ENCODE peak calls at places on chromosome 18, in ten cellular contexts. K, S, V, E, M, D, I, Z, F and Y are unnamed samples.
A peak's percentile ranks its signal among the peaks of the same experiment; 100 is the strongest.

GRCh38 chr18:9661564-9661963 is 46.5 kb upstream of the RAB31 start:
- DNase-seq in S (no peak), I (no peak), F (no peak), V (peak; percentile 48), K (no peak), Z (peak; percentile 30), E (no peak), M (no peak), D (no peak), Y (peak; percentile 51)

GRCh38 chr18:37471619-37472018 is 94.0 kb downstream of the CELF4 start:
- DNase-seq in D (no peak), K (no peak), M (no peak), V (no peak), E (no peak), F (no peak), S (no peak), I (no peak), Z (no peak), Y (no peak)

GRCh38 chr18:12296087-12296403 is 12.0 kb upstream of the TUBB6 start:
- DNase-seq in E (no peak), V (peak; percentile 49), D (peak; percentile 71), M (peak; percentile 67), Z (no peak), I (no peak), S (peak; percentile 22), F (no peak), K (no peak), Y (peak; percentile 56)

GRCh38 chr18:13587937-13588336 is 138.4 kb downstream of the FAM210A start:
- DNase-seq in V (no peak), Z (no peak), D (peak; percentile 16), E (no peak), S (no peak), M (no peak), K (no peak), F (no peak), I (no peak), Y (no peak)

GRCh38 chr18:49764032-49764431 is 49.3 kb downstream of the ACAA2 start:
- DNase-seq in M (no peak), K (no peak), E (peak; percentile 68), F (no peak), I (no peak), D (no peak), V (peak; percentile 49), S (peak; percentile 43), Z (no peak), Y (peak; percentile 7)

GRCh38 chr18:44098551-44099098 is 582.1 kb upstream of the SETBP1 start:
- DNase-seq in K (peak; percentile 66), I (no peak), Z (peak; percentile 62), V (peak; percentile 72), S (peak; percentile 55), E (peak; percentile 56), M (peak; percentile 18), D (peak; percentile 29), F (no peak), Y (peak; percentile 45)

GRCh38 chr18:63604791-63605567 is 17.8 kb downstream of the SERPINB13 start:
- DNase-seq in E (no peak), K (no peak), M (peak; percentile 32), S (peak; percentile 86), V (peak; percentile 12), F (no peak), Z (no peak), D (no peak), I (no peak), Y (peak; percentile 27)

GRCh38 chr18:5073026-5073944 is 123.8 kb downstream of the AKAIN1 start:
- DNase-seq in K (no peak), E (peak; percentile 51), I (no peak), D (peak; percentile 14), F (no peak), M (no peak), V (peak; percentile 15), Z (peak; percentile 33), S (peak; percentile 42), Y (peak; percentile 29)

GRCh38 chr18:54740146-54740844 is 88.0 kb upstream of the RAB27B start:
- DNase-seq in V (peak; percentile 85), D (peak; percentile 59), S (no peak), M (peak; percentile 33), F (no peak), E (peak; percentile 66), K (no peak), I (no peak), Z (no peak), Y (peak; percentile 82)

GRCh38 chr18:59026831-59027410 is 112.8 kb upstream of the SEC11C start:
- DNase-seq in S (no peak), V (no peak), D (no peak), M (no peak), I (no peak), K (no peak), Z (no peak), F (no peak), E (no peak), Y (no peak)

GRCh38 chr18:69400253-69400975 is at the start of gene DOK6:
- DNase-seq in E (peak; percentile 77), D (peak; percentile 9), V (peak; percentile 73), Z (peak; percentile 81), S (peak; percentile 66), K (no peak), I (no peak), M (peak; percentile 43), F (peak; percentile 48), Y (peak; percentile 63)

GRCh38 chr18:26215247-26215970 is 10.8 kb upstream of the TAF4B start:
- DNase-seq in K (no peak), S (no peak), M (no peak), D (no peak), V (no peak), E (no peak), Z (no peak), I (peak; percentile 22), F (no peak), Y (no peak)

GRCh38 chr18:23191952-23192662 is 56.8 kb downstream of the CABLES1 start:
- DNase-seq in Z (no peak), D (peak; percentile 87), I (no peak), E (peak; percentile 93), F (peak; percentile 67), M (peak; percentile 33), S (peak; percentile 75), V (peak; percentile 81), K (no peak), Y (peak; percentile 70)

GRCh38 chr18:32576296-32576916 is 105.7 kb upstream of the GAREM1 start:
- DNase-seq in M (no peak), I (no peak), F (peak; percentile 27), D (no peak), V (peak; percentile 30), Z (peak; percentile 27), K (no peak), S (peak; percentile 39), E (peak; percentile 36), Y (peak; percentile 13)

GRCh38 chr18:31679133-31679731 is 5.1 kb downstream of the B4GALT6 start:
- DNase-seq in M (peak; percentile 9), F (no peak), K (no peak), S (peak; percentile 77), V (peak; percentile 92), I (no peak), E (peak; percentile 82), Z (no peak), D (peak; percentile 24), Y (peak; percentile 91)

GRCh38 chr18:45370190-45371010 is 244.9 kb upstream of the SLC14A2 start:
- DNase-seq in Z (no peak), K (no peak), D (peak; percentile 39), M (no peak), F (no peak), S (no peak), V (peak; percentile 3), I (no peak), E (peak; percentile 43), Y (peak; percentile 70)

GRCh38 chr18:50861617-50862016 is 17.3 kb upstream of the ME2 start:
- DNase-seq in S (no peak), K (no peak), D (no peak), E (no peak), F (no peak), V (no peak), I (no peak), Z (no peak), M (no peak), Y (no peak)

GRCh38 chr18:60232541-60232940 is 140.0 kb downstream of the MC4R start:
- DNase-seq in D (no peak), S (peak; percentile 81), K (no peak), M (peak; percentile 2), E (peak; percentile 50), I (no peak), Z (no peak), V (peak; percentile 65), F (no peak), Y (peak; percentile 3)

GRCh38 chr18:5464241-5464640 is 79.6 kb downstream of the EPB41L3 start:
- DNase-seq in M (no peak), Z (no peak), D (no peak), I (no peak), F (no peak), K (no peak), S (peak; percentile 37), E (peak; percentile 8), V (no peak), Y (peak; percentile 42)

GRCh38 chr18:9741461-9741820 is 33.3 kb downstream of the RAB31 start:
- DNase-seq in S (no peak), M (no peak), V (no peak), D (no peak), E (no peak), I (no peak), F (no peak), Z (no peak), K (no peak), Y (no peak)

GRCh38 chr18:3710712-3711269 is 260.8 kb downstream of the TGIF1 start:
- DNase-seq in K (peak; percentile 90), I (no peak), V (no peak), S (peak; percentile 81), F (no peak), E (no peak), Z (no peak), M (peak; percentile 22), D (peak; percentile 88), Y (no peak)

GRCh38 chr18:26543368-26543767 is 5.0 kb downstream of the KCTD1 start:
- DNase-seq in I (no peak), K (no peak), S (peak; percentile 66), M (no peak), V (no peak), E (no peak), D (no peak), F (no peak), Z (no peak), Y (no peak)

GRCh38 chr18:37493352-37493935 is 72.2 kb downstream of the CELF4 start:
- DNase-seq in E (no peak), I (no peak), D (no peak), F (no peak), Z (peak; percentile 45), V (no peak), S (no peak), M (no peak), K (no peak), Y (no peak)

GRCh38 chr18:75439356-75439755 is 11.9 kb upstream of the SMIM21 start:
- DNase-seq in V (no peak), D (no peak), S (no peak), K (no peak), I (no peak), Z (no peak), F (no peak), E (no peak), M (no peak), Y (peak; percentile 26)